ENCODE peak calls at places on chromosomes 1 and 21, in four cellular contexts. D is upper lobe of right lung, K is GM23248, H is endothelial cell of umbilical vein. V is an unnamed sample. For H3K4me1, the result is how much of the 10 kb centered on the place peaks cover.

GRCh38 chr1:201535046-201535777 is 3.7 kb upstream of the NAV1 start:
- DNase-seq in D (no peak), K (peak), H (no peak), V (no peak)

GRCh38 chr1:15712158-15712557 is 23.9 kb upstream of the SLC25A34 start:
- DNase-seq in D (no peak), K (no peak), H (no peak), V (no peak)

GRCh38 chr1:101236546-101237228 is at the start of gene S1PR1:
- DNase-seq in D (peak), K (peak), H (peak), V (peak)

GRCh38 chr21:38741092-38741975 is 64.4 kb upstream of the ETS2 start:
- DNase-seq in D (no peak), K (no peak), H (no peak), V (no peak)

GRCh38 chr1:58780586-58781452 is 3.0 kb downstream of the JUN start:
- DNase-seq in D (no peak), K (peak), H (peak), V (no peak)

GRCh38 chr1:3192825-3193224 is 123.8 kb downstream of the PRDM16 start:
- DNase-seq in D (no peak), K (no peak), H (no peak), V (no peak)

GRCh38 chr1:48619529-48619928 is 147.5 kb upstream of the SPATA6 start:
- DNase-seq in D (no peak), K (peak), H (no peak), V (no peak)

GRCh38 chr1:219990782-219991510 is 55.4 kb downstream of the EPRS1 start:
- DNase-seq in D (no peak), K (peak), H (peak), V (no peak)

GRCh38 chr1:90854559-90854958 is 137.5 kb upstream of the BARHL2 start:
- DNase-seq in D (no peak), K (no peak), H (no peak), V (no peak)

DNA sequence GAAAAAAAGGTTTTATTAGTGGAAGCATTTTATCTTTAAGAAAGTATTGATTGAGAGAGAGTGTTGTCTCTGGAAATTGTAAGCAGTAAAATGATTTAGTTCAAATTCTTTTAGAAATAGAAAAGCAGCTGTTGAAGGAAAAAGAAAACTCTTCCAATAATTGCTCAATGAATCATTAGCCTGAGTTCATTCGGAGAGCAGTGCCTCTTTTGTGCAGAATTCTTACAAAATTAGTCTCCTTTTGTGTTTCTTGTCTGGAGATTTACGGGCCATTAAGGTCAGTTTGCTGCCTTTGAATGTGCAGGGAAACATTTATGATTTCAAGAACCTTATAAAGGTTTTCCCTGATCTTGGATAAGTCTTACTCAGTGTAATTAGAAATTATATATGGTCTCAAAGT is 49.2 kb downstream of the HHAT start:
- DNase-seq in D (no peak), K (peak), H (no peak), V (no peak)
- H3K4me1 ChIP-seq in D (under half), K (under half), H (under half), V (under half)

GRCh38 chr1:220991959-220992704 is 112.9 kb downstream of the HLX start:
- DNase-seq in D (no peak), K (peak), H (no peak), V (no peak)
- H3K27ac ChIP-seq in D (no peak), K (no peak), H (no peak), V (peak)

DNA sequence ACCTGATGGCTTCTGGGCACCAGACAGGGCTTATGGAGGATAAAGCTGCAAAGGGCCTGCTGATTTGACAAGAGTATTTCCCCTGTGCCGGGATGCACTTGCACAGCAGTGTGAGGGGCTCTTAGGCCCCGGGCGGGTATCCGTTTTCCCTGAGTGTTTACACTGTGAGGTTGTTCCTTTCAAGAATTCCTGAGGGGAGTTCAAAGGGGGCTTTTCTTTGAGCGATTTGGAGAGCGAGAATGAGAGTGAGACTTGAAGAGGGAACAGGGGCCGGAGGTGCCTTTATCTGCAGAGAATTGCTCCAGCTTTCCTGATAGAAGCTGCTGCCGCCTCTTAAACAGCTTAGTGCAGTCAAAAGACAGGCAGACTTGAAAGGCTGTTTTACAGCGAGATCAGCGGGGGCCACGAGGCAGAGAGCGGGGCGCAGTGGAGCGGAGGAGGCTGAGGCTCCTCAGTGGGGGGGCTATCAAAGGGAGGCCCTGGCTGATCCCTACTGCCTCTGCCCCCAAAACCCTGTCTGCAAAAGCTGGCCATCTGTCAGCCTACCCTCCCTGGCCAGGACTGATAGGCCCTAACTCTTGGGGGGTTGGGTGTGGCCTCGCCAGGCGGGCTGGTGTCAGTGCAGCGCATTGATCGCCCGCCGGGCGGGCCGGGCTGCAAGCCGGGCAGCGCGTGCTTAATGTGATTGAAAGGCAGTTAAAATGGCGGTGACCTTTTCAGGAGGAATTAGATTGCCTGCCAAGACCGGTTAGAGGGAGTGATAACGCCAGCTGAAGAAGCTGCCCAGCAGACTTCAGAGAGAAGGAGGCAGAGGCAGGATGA is 36.5 kb downstream of the TMEM53 start:
- DNase-seq in D (no peak), K (no peak), H (no peak), V (no peak)
- H3K4me1 ChIP-seq in D (under half), K (under half), H (under half), V (under half)

GRCh38 chr21:45724345-45724961 is 80.9 kb downstream of the PCBP3 start:
- DNase-seq in D (no peak), K (no peak), H (no peak), V (no peak)
- H3K27ac ChIP-seq in D (no peak), K (no peak), H (no peak), V (no peak)

GRCh38 chr1:228145498-228146425 is 4.0 kb upstream of the GJC2 start:
- DNase-seq in D (no peak), K (no peak), H (no peak), V (no peak)
- H3K4me1 ChIP-seq in D (half or more), K (under half), H (under half), V (under half)